ENCODE peak calls at places on chromosome 14, in four cellular contexts. D is SK-N-SH, R is HCT116, W is PC-3. Y is an unnamed sample.

GRCh38 chr14:106578479-106578878 is 1052.1 kb downstream of the TMEM121 start:
- DNase-seq in R (no peak), D (no peak), W (no peak), Y (no peak)

GRCh38 chr14:89144642-89145041 is 272.4 kb downstream of the FOXN3 start:
- DNase-seq in W (no peak), R (no peak), D (no peak), Y (no peak)

GRCh38 chr14:61108742-61109141 is 127.7 kb downstream of the SLC38A6 start:
- DNase-seq in R (no peak), W (no peak), D (no peak), Y (no peak)

GRCh38 chr14:85572845-85573244 is 42.9 kb downstream of the FLRT2 start:
- DNase-seq in W (peak; percentile 70), D (no peak), R (no peak), Y (no peak)

GRCh38 chr14:68269136-68269535 is 449.6 kb downstream of the RAD51B start:
- DNase-seq in D (no peak), R (no peak), W (no peak), Y (no peak)

GRCh38 chr14:89861630-89862029 is 92.9 kb downstream of the EFCAB11 start:
- DNase-seq in D (no peak), W (no peak), R (no peak), Y (no peak)

GRCh38 chr14:66944872-66945271 is 244.4 kb upstream of the GARIN2 start:
- DNase-seq in R (peak; percentile 15), W (peak; percentile 10), D (no peak), Y (peak; percentile 52)

GRCh38 chr14:64708148-64709004 is 4.2 kb downstream of the PLEKHG3 start:
- DNase-seq in R (no peak), D (no peak), W (peak; percentile 80), Y (no peak)

GRCh38 chr14:28681681-28682080 is 84.9 kb upstream of the FOXG1 start:
- DNase-seq in W (peak; percentile 43), D (no peak), R (no peak), Y (no peak)

GRCh38 chr14:104393898-104394605 is 185.5 kb upstream of the C14orf180 start:
- DNase-seq in W (no peak), D (peak; percentile 80), R (no peak), Y (peak; percentile 99)

GRCh38 chr14:104393199-104393897 is 186.2 kb upstream of the C14orf180 start:
- DNase-seq in W (no peak), D (peak; percentile 35), R (no peak), Y (peak; percentile 61)

GRCh38 chr14:104395276-104395675 is 184.3 kb upstream of the C14orf180 start:
- DNase-seq in W (no peak), D (no peak), R (no peak), Y (peak; percentile 83)

GRCh38 chr14:104395941-104396681 is 183.5 kb upstream of the C14orf180 start:
- DNase-seq in W (no peak), R (no peak), D (no peak), Y (peak; percentile 60)

GRCh38 chr14:104394606-104394910 is 185.0 kb upstream of the C14orf180 start:
- DNase-seq in R (no peak), D (no peak), W (no peak), Y (peak; percentile 98)
- H3K9ac ChIP-seq in R (no peak overlapping the region), D (no peak overlapping the region), W (no peak overlapping the region), Y (peak overlapping the region; percentile 84)

GRCh38 chr14:98462908-98463307 is 809.1 kb downstream of the BCL11B start:
- DNase-seq in R (no peak), D (no peak), W (no peak), Y (no peak)

DNA sequence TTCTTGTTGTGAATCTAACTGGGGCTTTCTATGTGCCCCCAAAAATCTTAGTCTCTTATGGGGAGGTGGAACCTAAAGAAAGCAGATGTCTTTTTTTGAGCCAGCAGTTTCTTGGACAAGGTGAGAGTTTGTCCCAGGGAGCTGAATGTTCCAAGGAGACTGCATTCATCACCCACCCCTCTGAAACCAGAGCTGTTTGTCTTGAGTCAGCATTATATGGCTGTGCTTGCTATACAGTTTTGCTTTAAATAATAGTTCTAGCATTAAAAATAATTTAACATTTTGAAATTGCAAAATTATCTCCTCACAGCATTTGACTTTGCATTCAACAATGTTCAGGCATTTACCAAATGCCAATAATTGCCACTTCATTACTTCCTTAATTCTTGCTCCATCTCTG is 813.3 kb downstream of the BCL11B start:
- DNase-seq in D (no peak), R (no peak), W (no peak), Y (no peak)
- H3K9me2 ChIP-seq in D (no peaks in the 10 kb centered on the region), R (no peaks in the 10 kb centered on the region), W (no peaks in the 10 kb centered on the region), Y (no peaks in the 10 kb centered on the region)

DNA sequence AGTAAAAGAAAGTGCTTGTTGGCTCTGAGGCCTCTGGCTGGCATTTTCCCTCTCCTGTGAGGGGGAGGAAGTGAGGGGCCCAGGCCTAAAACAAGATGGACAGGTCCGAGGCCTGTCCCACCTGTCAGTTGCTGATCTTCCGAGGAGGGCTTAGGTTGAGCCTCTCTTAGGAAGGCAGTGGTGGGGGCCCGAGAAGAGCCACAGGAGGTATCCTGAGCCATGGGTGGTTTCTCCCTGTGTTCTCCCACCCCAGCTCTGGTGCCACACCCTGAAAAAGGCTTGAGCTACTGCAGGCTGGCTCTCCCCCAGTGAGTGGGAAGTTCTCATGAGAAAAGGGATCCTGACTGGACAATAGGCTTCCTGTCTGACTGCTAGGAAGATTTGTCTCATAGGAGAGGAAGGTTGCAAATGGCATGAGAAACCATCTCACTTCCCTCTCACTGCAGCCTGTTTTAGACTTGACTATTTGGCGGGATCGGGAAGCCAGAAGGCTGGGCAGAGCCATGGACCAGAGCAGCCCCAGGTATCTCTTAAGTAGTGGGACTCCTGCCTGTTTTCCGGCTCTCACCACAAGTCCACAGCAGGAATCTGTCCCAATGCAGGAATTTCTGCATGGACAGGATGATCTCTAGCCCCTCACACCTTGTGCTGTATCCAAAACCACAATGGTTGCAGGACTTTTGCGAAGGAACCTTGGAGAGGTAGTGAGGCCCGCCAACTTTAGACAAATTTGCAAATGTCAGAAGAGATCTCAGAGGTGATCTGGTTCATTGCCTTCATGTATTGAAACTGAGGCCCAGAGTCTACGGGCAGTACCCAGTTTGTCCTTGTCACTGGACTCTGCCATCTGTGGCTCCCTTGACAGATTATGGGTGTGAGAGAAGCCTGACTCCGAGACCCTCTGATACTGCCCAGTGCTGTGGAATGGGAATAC is 71.9 kb upstream of the SRSF5 start:
- DNase-seq in W (no peak), R (no peak), D (no peak), Y (peak; percentile 77)
- H3K4me2 ChIP-seq in W (no peak overlapping the region), R (no peak overlapping the region), D (no peak overlapping the region), Y (peak overlapping the region; percentile 75)

DNA sequence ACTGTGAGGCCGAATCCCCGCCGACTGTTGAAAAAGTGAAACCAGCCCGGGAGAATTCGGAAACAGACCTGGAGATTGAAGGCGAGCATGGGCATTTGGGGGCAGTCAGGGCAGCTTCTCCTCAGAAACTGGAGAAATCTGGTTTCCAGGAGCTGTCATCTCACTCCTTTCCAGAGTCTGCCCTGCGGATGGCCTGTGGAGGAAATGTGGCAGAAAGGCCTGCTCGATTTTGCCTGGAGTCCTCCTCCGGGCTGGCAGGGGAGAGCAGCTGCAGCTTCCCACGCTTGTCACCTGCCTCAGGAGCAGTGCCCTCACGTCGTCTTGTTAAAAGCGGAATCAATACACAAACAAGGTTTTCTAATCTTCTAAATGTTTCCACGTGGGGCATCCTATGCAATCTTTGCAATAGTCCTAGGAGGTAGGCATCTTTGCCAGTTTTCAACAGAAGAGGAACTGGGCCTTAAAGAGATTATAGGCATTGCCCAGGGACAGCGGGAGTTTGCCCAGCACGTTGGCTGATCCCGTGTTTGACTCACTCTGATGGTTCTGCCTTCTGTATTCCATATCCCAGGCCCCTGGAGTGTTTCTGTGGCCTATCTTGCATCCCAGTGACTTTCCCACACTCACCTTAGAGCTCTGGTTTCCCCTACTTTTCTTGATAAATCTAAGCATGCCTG is 2.3 kb downstream of the LRRC74A start:
- DNase-seq in D (no peak), R (no peak), W (no peak), Y (no peak)
- H3K9ac ChIP-seq in D (no peak overlapping the region), R (no peak overlapping the region), W (no peak overlapping the region), Y (no peak overlapping the region)

DNA sequence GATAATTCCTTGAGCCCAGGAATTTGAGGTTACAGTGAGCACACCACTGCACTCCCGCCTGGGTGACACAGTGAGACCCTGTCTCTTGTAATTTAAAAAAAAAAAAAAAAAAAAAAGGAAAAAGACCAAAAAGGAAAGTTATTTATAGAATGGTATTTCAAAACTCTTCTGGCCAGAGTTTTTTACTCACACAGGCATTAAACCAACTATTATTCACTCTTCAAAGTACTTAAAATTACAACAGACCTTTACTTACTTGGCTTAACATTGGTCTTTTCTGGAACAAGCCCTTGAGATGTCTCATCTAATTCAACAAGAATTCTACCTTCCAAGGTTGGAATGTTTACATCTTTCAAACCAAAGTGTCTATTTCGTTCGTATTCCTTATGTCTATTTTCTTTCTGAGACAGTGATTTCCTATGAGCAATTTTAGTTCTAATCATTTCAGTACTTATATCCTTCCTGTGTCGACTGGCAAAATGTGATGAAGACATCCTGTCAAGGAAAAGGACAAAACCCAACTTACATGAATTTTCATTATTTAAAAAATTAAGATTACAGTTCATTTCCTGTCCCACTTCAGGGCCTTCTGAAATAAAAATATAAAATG is 2.6 kb downstream of the DLGAP5 start:
- DNase-seq in R (no peak), D (no peak), W (no peak), Y (no peak)
- H3K9me2 ChIP-seq in R (no peaks in the 10 kb centered on the region), D (no peaks in the 10 kb centered on the region), W (no peaks in the 10 kb centered on the region), Y (no peaks in the 10 kb centered on the region)

DNA sequence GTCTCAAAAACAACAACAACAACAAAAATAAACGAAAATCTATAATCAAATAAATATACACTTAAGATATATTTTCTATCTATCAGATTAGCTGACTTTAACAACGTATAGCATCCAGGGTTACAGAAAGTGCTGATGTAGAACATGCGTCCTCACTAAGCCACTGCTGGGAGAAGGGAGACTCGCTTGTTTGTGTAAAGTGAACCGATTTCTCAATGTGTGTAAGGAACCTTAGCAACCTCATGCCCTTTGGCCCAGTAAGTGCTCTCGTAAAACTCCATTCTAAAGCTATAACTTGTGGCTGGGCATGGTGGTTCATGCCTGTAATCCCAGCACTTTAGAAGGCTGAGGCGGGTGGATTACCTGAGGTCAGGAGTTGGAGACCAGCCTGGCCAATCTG is 23.8 kb downstream of the NFKBIA start:
- DNase-seq in D (no peak), W (peak; percentile 35), R (no peak), Y (no peak)
- H3K4me2 ChIP-seq in D (no peak overlapping the region), W (no peak overlapping the region), R (no peak overlapping the region), Y (no peak overlapping the region)

Y was measured in Karpas-422.